ENCODE peak calls at places on chromosomes 5 and 9, in four cellular contexts. G, J, Y and X are unnamed samples.

GRCh38 chr5:156354571-156354970 is 27.6 kb downstream of the SGCD start:
- DNase-seq in J (no peak), G (no peak), Y (peak), X (no peak)

GRCh38 chr9:135877776-135878527 is 29.4 kb downstream of the CAMSAP1 start:
- DNase-seq in G (no peak), J (no peak), Y (no peak), X (peak)

GRCh38 chr9:122325124-122325523 is 45.7 kb upstream of the PTGS1 start:
- DNase-seq in Y (no peak), G (no peak), J (no peak), X (no peak)

GRCh38 chr5:157197088-157197487 is 16.4 kb downstream of the ITK start:
- DNase-seq in J (no peak), G (no peak), Y (no peak), X (no peak)

GRCh38 chr5:132868754-132869153 is 2.3 kb downstream of the UQCRQ start:
- DNase-seq in Y (no peak), J (no peak), G (no peak), X (no peak)

GRCh38 chr9:109781086-109781485 is 1.1 kb downstream of the PALM2AKAP2 start:
- DNase-seq in G (no peak), J (no peak), Y (no peak), X (no peak)

GRCh38 chr5:37039824-37040223 is 163.3 kb downstream of the NIPBL start:
- DNase-seq in G (no peak), Y (no peak), J (no peak), X (no peak)

GRCh38 chr5:131513780-131514179 is 121.2 kb downstream of the RAPGEF6 start:
- DNase-seq in G (no peak), J (no peak), Y (no peak), X (no peak)

GRCh38 chr5:89878140-89878570 is 531.4 kb downstream of the CETN3 start:
- DNase-seq in J (peak), G (no peak), Y (no peak), X (no peak)

GRCh38 chr9:5557606-5558587 is 47.6 kb downstream of the PDCD1LG2 start:
- DNase-seq in G (no peak), J (no peak), Y (no peak), X (no peak)

GRCh38 chr9:72297516-72297915 is 67.5 kb downstream of the ZFAND5 start:
- DNase-seq in Y (no peak), J (no peak), G (no peak), X (no peak)

GRCh38 chr9:72290311-72290710 is 74.7 kb downstream of the ZFAND5 start:
- DNase-seq in Y (no peak), G (no peak), J (no peak), X (no peak)

GRCh38 chr9:72294952-72295351 is 70.1 kb downstream of the ZFAND5 start:
- DNase-seq in J (peak), Y (no peak), G (no peak), X (no peak)

GRCh38 chr9:72292874-72293607 is 72.0 kb downstream of the ZFAND5 start:
- DNase-seq in Y (no peak), G (no peak), J (peak), X (peak)

DNA sequence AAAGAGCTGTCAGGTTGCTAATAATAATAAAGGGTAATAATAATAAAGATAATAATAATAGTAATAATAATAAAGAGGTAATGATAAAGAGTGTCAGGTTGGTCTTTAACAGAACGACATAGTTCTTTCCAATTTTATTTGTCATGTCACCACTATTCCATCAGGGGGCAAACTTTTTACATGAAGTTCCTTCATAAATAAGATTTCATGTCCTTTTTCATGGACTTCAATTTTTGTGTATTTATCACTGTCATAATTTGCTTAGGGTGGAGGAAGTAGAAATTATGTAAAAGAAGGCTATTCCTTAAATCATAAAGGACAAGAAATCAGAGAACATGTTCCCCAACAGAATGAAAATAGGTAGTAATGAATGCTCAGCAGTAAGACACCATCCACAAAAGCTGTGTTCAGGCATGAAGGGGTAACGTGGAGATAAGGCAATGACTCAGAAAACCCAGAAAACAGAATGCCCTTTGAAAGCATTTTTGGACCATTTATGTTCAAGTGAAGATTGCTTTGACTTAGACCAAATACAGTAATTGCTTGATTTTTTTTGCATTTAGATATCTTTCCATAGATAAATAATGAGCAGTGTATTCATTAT is 72.7 kb downstream of the ZFAND5 start:
- DNase-seq in G (no peak), J (peak), Y (no peak), X (no peak)
- TF ChIP-seq CTCF in G (peak), J (peak), Y (peak), X (no peak)

DNA sequence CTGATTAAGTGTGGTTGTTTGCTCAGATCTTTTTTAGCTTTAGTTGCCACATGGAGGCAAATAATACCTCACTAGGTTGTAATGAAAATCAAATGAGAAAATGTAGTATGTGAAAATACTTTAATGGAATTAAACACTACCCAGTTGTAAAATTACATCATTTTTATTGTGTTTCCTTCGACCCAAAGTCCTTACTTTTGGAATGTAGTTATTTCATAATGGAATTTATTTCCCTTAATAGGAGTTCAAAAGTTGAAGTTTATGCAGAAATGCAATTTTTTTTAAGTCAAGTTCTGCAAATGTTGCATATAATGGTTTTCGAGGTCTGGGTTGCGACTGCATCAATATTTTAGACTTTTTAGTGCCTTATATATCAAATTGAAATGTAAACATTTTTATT is 31.0 kb downstream of the TNPO1 start:
- DNase-seq in G (no peak), Y (no peak), J (no peak), X (no peak)
- H3K4me3 ChIP-seq in G (peak), Y (peak), J (peak), X (no peak)

GRCh38 chr5:34717426-34718327 is 61.5 kb downstream of the RAI14 start:
- DNase-seq in J (peak), G (no peak), Y (no peak), X (no peak)
- TF ChIP-seq POLR2A in J (no peak), G (no peak), Y (no peak), X (no peak)

GRCh38 chr9:32264171-32264862 is 120.1 kb upstream of the ACO1 start:
- DNase-seq in J (no peak), G (no peak), Y (no peak), X (no peak)
- TF ChIP-seq CTCF in J (no peak), G (no peak), Y (no peak), X (no peak)

GRCh38 chr9:22041329-22041728 is 32.2 kb upstream of the CDKN2B start:
- DNase-seq in Y (no peak), J (no peak), G (no peak), X (no peak)
- H3K4me3 ChIP-seq in Y (no peak), J (no peak), G (no peak), X (no peak)

GRCh38 chr9:112028242-112029221 is 131.9 kb downstream of the UGCG start:
- DNase-seq in J (peak), G (no peak), Y (no peak), X (no peak)
- TF ChIP-seq POLR2A in J (no peak), G (no peak), Y (no peak), X (no peak)

GRCh38 chr5:177472460-177473441 is 683 bp downstream of the DBN1 start:
- DNase-seq in G (no peak), Y (no peak), J (no peak), X (no peak)

GRCh38 chr5:177474845-177475562 is 1.6 kb upstream of the DBN1 start:
- DNase-seq in G (no peak), J (no peak), Y (no peak), X (no peak)

GRCh38 chr5:177475563-177476427 is 2.4 kb upstream of the DBN1 start:
- DNase-seq in Y (no peak), J (no peak), G (no peak), X (no peak)

GRCh38 chr5:177473461-177473991 is at the start of gene DBN1:
- DNase-seq in G (no peak), Y (no peak), J (peak), X (no peak)

DNA sequence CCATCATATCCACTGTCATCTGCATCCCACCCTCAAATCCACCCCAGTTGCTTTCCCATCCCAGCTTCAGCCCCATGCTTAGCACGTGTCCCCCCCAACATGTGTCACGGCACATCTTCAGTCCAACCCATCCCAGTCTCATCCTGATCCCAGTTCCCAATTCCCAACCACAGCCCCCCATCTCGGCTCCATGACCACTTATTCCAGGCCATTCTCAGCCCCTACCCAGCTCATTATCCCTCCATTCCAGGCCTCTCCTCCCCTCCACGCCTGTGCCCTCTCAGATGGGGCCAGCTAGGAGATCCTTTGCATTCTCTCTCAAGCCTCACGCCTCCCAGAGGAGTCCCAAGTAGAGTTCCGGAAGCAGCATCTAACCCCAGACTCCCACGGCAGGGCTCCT is 660 bp upstream of the DBN1 start:
- DNase-seq in Y (no peak), J (no peak), G (no peak), X (no peak)
- TF ChIP-seq CTCF in Y (no peak), J (no peak), G (no peak), X (no peak)

DNA sequence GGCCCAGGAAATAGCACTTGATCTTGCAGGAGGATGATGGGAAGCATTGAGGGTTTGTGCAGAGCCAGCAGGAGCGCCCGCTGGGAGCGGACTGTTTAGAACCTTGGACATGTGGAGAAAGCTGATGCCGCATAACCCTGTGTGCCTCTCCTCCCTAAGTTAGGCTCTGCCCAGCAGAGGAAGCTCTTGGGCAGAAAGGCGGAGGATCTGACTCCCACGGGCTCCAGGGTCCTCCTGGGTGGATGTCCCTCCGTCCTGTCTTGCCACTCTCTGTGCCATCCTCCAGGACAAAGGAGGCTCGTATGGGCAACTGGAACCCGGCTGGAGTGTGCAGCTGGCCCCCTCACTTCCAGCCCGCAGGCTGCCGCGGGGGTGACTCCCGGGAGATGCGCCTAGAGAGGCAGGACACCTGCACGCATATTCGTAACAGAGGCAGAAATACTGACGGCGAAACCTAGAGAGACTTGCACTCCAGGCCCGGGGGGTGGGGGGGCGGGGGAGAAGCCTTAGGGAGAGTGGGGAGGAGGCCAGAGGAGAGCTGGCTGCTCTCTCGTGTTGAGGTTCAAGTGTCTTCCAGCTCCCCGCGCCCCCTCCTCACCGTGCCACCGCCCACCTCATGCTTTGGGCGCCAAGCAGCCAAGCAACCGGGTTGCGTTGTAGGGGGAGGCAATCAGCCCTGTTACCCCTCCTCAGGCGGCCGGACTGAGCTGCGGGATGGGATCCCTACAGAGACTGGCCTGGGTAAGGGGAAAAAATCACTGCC is 5.4 kb upstream of the FOXE1 start:
- DNase-seq in J (no peak), G (no peak), Y (no peak), X (no peak)
- H3K4me3 ChIP-seq in J (no peak), G (no peak), Y (no peak), X (no peak)

GRCh38 chr9:106916491-106917235 is 53.7 kb downstream of the ZNF462 start:
- DNase-seq in J (peak), Y (no peak), G (no peak), X (no peak)
- TF ChIP-seq POLR2A in J (no peak), Y (no peak), G (no peak), X (no peak)